ENCODE peak calls at places on chromosomes 1 and 21, in ten cellular contexts. Y, E, L, J, N, V, B, K, S and F are unnamed samples.

GRCh38 chr1:147264158-147264768 is 21.8 kb downstream of the CHD1L start:
- DNase-seq in Y (peak; percentile 83), E (peak; percentile 62), L (peak; percentile 63), J (peak; percentile 70), N (no peak), V (no peak), B (no peak), K (no peak), S (no peak), F (no peak)

GRCh38 chr1:193680924-193681316 is 494.5 kb upstream of the B3GALT2 start:
- DNase-seq in Y (no peak), E (no peak), L (no peak), J (no peak), N (no peak), V (no peak), B (no peak), K (no peak), S (no peak), F (no peak)

GRCh38 chr21:32806810-32807386 is 35.3 kb upstream of the PAXBP1 start:
- DNase-seq in Y (peak; percentile 28), E (peak; percentile 6), L (peak; percentile 29), J (peak; percentile 41), N (no peak), V (peak; percentile 56), B (no peak), K (no peak), S (no peak), F (no peak)

GRCh38 chr1:205700865-205701401 is 20.6 kb upstream of the SLC45A3 start:
- DNase-seq in Y (peak; percentile 56), E (peak; percentile 38), L (peak; percentile 57), J (no peak), N (no peak), V (no peak), B (no peak), K (no peak), S (peak; percentile 30), F (no peak)

GRCh38 chr1:238340989-238341388 is 450.3 kb upstream of the ZP4 start:
- DNase-seq in Y (no peak), E (no peak), L (no peak), J (no peak), N (no peak), V (no peak), B (no peak), K (no peak), S (no peak), F (no peak)

GRCh38 chr1:203178083-203178482 is 2.5 kb upstream of the MYBPH start:
- DNase-seq in Y (no peak), E (no peak), L (no peak), J (no peak), N (no peak), V (no peak), B (no peak), K (no peak), S (no peak), F (no peak)

GRCh38 chr21:16891821-16892220 is 621.0 kb upstream of the CXADR start:
- DNase-seq in Y (peak; percentile 95), E (peak; percentile 78), L (peak; percentile 90), J (peak; percentile 3), N (no peak), V (no peak), B (no peak), K (no peak), S (no peak), F (no peak)

GRCh38 chr1:205963352-205963751 is 20.1 kb upstream of the SLC26A9 start:
- DNase-seq in Y (peak; percentile 46), E (peak; percentile 75), L (peak; percentile 18), J (peak; percentile 65), N (no peak), V (no peak), B (no peak), K (no peak), S (no peak), F (no peak)

GRCh38 chr1:90067194-90067593 is 72.3 kb downstream of the ZNF326 start:
- DNase-seq in Y (no peak), E (no peak), L (no peak), J (no peak), N (no peak), V (no peak), B (no peak), K (no peak), S (no peak), F (no peak)

GRCh38 chr1:156146006-156146748 is 7.2 kb upstream of the SEMA4A start:
- DNase-seq in Y (peak; percentile 95), E (peak; percentile 96), L (peak; percentile 93), J (peak; percentile 89), N (no peak), V (no peak), B (no peak), K (no peak), S (peak; percentile 27), F (no peak)

GRCh38 chr1:236078988-236079387 is 14.1 kb upstream of the NID1 start:
- DNase-seq in Y (no peak), E (no peak), L (peak; percentile 27), J (no peak), N (no peak), V (no peak), B (no peak), K (no peak), S (no peak), F (no peak)

GRCh38 chr1:215807926-215808325 is 240.8 kb downstream of the KCTD3 start:
- DNase-seq in Y (no peak), E (no peak), L (no peak), J (no peak), N (no peak), V (no peak), B (no peak), K (no peak), S (no peak), F (no peak)

GRCh38 chr1:25568090-25568833 is 24.9 kb downstream of the LDLRAP1 start:
- DNase-seq in Y (peak; percentile 42), E (peak; percentile 72), L (peak; percentile 95), J (peak; percentile 42), N (no peak), V (no peak), B (no peak), K (no peak), S (no peak), F (peak; percentile 37)

GRCh38 chr1:242025681-242026080 is 26.8 kb upstream of the MAP1LC3C start:
- DNase-seq in Y (no peak), E (no peak), L (no peak), J (no peak), N (no peak), V (no peak), B (no peak), K (no peak), S (no peak), F (no peak)

GRCh38 chr1:67645495-67646144 is 39.4 kb upstream of the GADD45A start:
- DNase-seq in Y (peak; percentile 54), E (no peak), L (peak; percentile 40), J (peak; percentile 84), N (peak; percentile 79), V (no peak), B (no peak), K (no peak), S (no peak), F (no peak)

GRCh38 chr1:167130782-167131520 is 37.1 kb downstream of the STYXL2 start:
- DNase-seq in Y (no peak), E (no peak), L (no peak), J (no peak), N (no peak), V (no peak), B (no peak), K (no peak), S (no peak), F (no peak)

GRCh38 chr1:200837931-200838571 is 34.7 kb upstream of the GPR25 start:
- DNase-seq in Y (peak; percentile 48), E (peak; percentile 32), L (peak; percentile 48), J (peak; percentile 12), N (no peak), V (no peak), B (no peak), K (no peak), S (no peak), F (no peak)

GRCh38 chr1:15923241-15923640 is 52.7 kb downstream of the ZBTB17 start:
- DNase-seq in Y (peak; percentile 75), E (peak; percentile 71), L (peak; percentile 76), J (no peak), N (no peak), V (no peak), B (no peak), K (no peak), S (no peak), F (no peak)

GRCh38 chr1:15452866-15453571 is 3.5 kb upstream of the CELA2A start:
- DNase-seq in Y (no peak), E (no peak), L (no peak), J (no peak), N (no peak), V (no peak), B (no peak), K (no peak), S (no peak), F (no peak)

GRCh38 chr1:51664412-51665240 is 47.7 kb downstream of the OSBPL9 start:
- DNase-seq in Y (peak; percentile 25), E (peak; percentile 63), L (no peak), J (no peak), N (no peak), V (no peak), B (no peak), K (no peak), S (no peak), F (no peak)

GRCh38 chr1:9689971-9690381 is 38.4 kb downstream of the PIK3CD start:
- DNase-seq in Y (peak; percentile 16), E (peak; percentile 24), L (no peak), J (no peak), N (peak; percentile 39), V (no peak), B (no peak), K (no peak), S (no peak), F (no peak)

GRCh38 chr1:210292276-210292851 is 36.3 kb upstream of the HHAT start:
- DNase-seq in Y (peak; percentile 4), E (peak; percentile 30), L (no peak), J (no peak), N (peak; percentile 66), V (peak; percentile 73), B (no peak), K (peak; percentile 2), S (peak; percentile 23), F (peak; percentile 13)

GRCh38 chr1:87941292-87941946 is 612.7 kb downstream of the LMO4 start:
- DNase-seq in Y (no peak), E (no peak), L (no peak), J (no peak), N (no peak), V (no peak), B (no peak), K (no peak), S (no peak), F (no peak)

GRCh38 chr1:201282931-201283829 is at the start of gene PKP1:
- DNase-seq in Y (no peak), E (no peak), L (no peak), J (no peak), N (peak; percentile 69), V (peak; percentile 68), B (no peak), K (no peak), S (no peak), F (no peak)

GRCh38 chr1:156709743-156710489 is 4.5 kb upstream of the CRABP2 start:
- DNase-seq in Y (peak; percentile 67), E (peak; percentile 61), L (peak; percentile 21), J (peak; percentile 80), N (peak; percentile 73), V (no peak), B (no peak), K (no peak), S (no peak), F (peak; percentile 14)

GRCh38 chr1:39305555-39305954 is 101.1 kb downstream of the MACF1 start:
- DNase-seq in Y (no peak), E (no peak), L (no peak), J (no peak), N (no peak), V (no peak), B (no peak), K (no peak), S (no peak), F (no peak)

GRCh38 chr1:71859806-71860205 is 422.5 kb downstream of the NEGR1 start:
- DNase-seq in Y (no peak), E (no peak), L (no peak), J (no peak), N (no peak), V (no peak), B (no peak), K (no peak), S (no peak), F (no peak)

GRCh38 chr1:16724718-16725438 is 15.4 kb upstream of the RNU1-4 start:
- DNase-seq in Y (no peak), E (no peak), L (no peak), J (no peak), N (peak; percentile 26), V (peak; percentile 52), B (no peak), K (no peak), S (no peak), F (no peak)